ENCODE peak calls at places on chromosome 4, in nine cellular contexts. One of them, this sample, is unnamed.

GRCh38 chr4:115834441-115834840 is 721.0 kb upstream of the NDST4 start:
- DNase-seq in WTC11: no peak
- DNase-seq in thoracic aorta: no peak
- DNase-seq in endothelial cell: no peak
- DNase-seq in suprapubic skin: no peak
- DNase-seq in lower lobe of right lung: no peak
- DNase-seq in esophagus squamous epithelium: no peak
- DNase-seq in gastrocnemius medialis: no peak
- DNase-seq in RWPE1: no peak
- DNase-seq in this sample: no peak

GRCh38 chr4:123599061-123599919 is 202.7 kb downstream of the SPRY1 start:
- DNase-seq in RWPE1: no peak
- DNase-seq in endothelial cell: no peak
- DNase-seq in thoracic aorta: no peak
- DNase-seq in suprapubic skin: no peak
- DNase-seq in WTC11: no peak
- DNase-seq in gastrocnemius medialis: no peak
- DNase-seq in esophagus squamous epithelium: no peak
- DNase-seq in lower lobe of right lung: no peak
- DNase-seq in this sample: no peak

GRCh38 chr4:148530114-148530513 is 87.9 kb upstream of the NR3C2 start:
- DNase-seq in esophagus squamous epithelium: no peak
- DNase-seq in thoracic aorta: no peak
- DNase-seq in RWPE1: no peak
- DNase-seq in suprapubic skin: no peak
- DNase-seq in gastrocnemius medialis: no peak
- DNase-seq in lower lobe of right lung: no peak
- DNase-seq in WTC11: no peak
- DNase-seq in endothelial cell: no peak
- DNase-seq in this sample: no peak

GRCh38 chr4:20506827-20507226 is 193.4 kb upstream of the PACRGL start:
- DNase-seq in suprapubic skin: no peak
- DNase-seq in gastrocnemius medialis: no peak
- DNase-seq in lower lobe of right lung: no peak
- DNase-seq in RWPE1: peak; percentile 17
- DNase-seq in thoracic aorta: no peak
- DNase-seq in endothelial cell: no peak
- DNase-seq in WTC11: no peak
- DNase-seq in esophagus squamous epithelium: no peak
- DNase-seq in this sample: no peak

GRCh38 chr4:172553216-172553615 is 615.4 kb upstream of the GALNT7 start:
- DNase-seq in gastrocnemius medialis: no peak
- DNase-seq in thoracic aorta: no peak
- DNase-seq in endothelial cell: no peak
- DNase-seq in lower lobe of right lung: no peak
- DNase-seq in esophagus squamous epithelium: no peak
- DNase-seq in WTC11: no peak
- DNase-seq in suprapubic skin: no peak
- DNase-seq in RWPE1: no peak
- DNase-seq in this sample: no peak

GRCh38 chr4:140296335-140296753 is 77.1 kb upstream of the SCOC start:
- DNase-seq in gastrocnemius medialis: peak; percentile 40
- DNase-seq in endothelial cell: no peak
- DNase-seq in lower lobe of right lung: no peak
- DNase-seq in suprapubic skin: peak; percentile 91
- DNase-seq in thoracic aorta: peak; percentile 30
- DNase-seq in WTC11: no peak
- DNase-seq in esophagus squamous epithelium: peak; percentile 2
- DNase-seq in RWPE1: peak; percentile 42
- DNase-seq in this sample: no peak

GRCh38 chr4:187283306-187283705 is 559.6 kb upstream of the FAT1 start:
- DNase-seq in esophagus squamous epithelium: no peak
- DNase-seq in endothelial cell: no peak
- DNase-seq in RWPE1: no peak
- DNase-seq in WTC11: no peak
- DNase-seq in thoracic aorta: no peak
- DNase-seq in gastrocnemius medialis: no peak
- DNase-seq in lower lobe of right lung: no peak
- DNase-seq in suprapubic skin: no peak
- DNase-seq in this sample: no peak

GRCh38 chr4:119315036-119315435 is 6.9 kb downstream of the FABP2 start:
- DNase-seq in gastrocnemius medialis: no peak
- DNase-seq in lower lobe of right lung: no peak
- DNase-seq in WTC11: no peak
- DNase-seq in esophagus squamous epithelium: no peak
- DNase-seq in RWPE1: no peak
- DNase-seq in endothelial cell: no peak
- DNase-seq in suprapubic skin: no peak
- DNase-seq in thoracic aorta: no peak
- DNase-seq in this sample: no peak

GRCh38 chr4:182925298-182925738 is 8.1 kb upstream of the DCTD start:
- DNase-seq in gastrocnemius medialis: no peak
- DNase-seq in WTC11: peak; percentile 81
- DNase-seq in endothelial cell: peak; percentile 57
- DNase-seq in suprapubic skin: no peak
- DNase-seq in lower lobe of right lung: peak; percentile 75
- DNase-seq in esophagus squamous epithelium: peak; percentile 4
- DNase-seq in RWPE1: peak; percentile 24
- DNase-seq in thoracic aorta: no peak
- DNase-seq in this sample: no peak

GRCh38 chr4:104025251-104025650 is 305.5 kb upstream of the TACR3 start:
- DNase-seq in lower lobe of right lung: no peak
- DNase-seq in esophagus squamous epithelium: no peak
- DNase-seq in thoracic aorta: no peak
- DNase-seq in gastrocnemius medialis: no peak
- DNase-seq in RWPE1: no peak
- DNase-seq in suprapubic skin: no peak
- DNase-seq in endothelial cell: no peak
- DNase-seq in WTC11: no peak
- DNase-seq in this sample: no peak

GRCh38 chr4:155745984-155746383 is 12.8 kb upstream of the GUCY1B1 start:
- DNase-seq in endothelial cell: no peak
- DNase-seq in RWPE1: no peak
- DNase-seq in lower lobe of right lung: no peak
- DNase-seq in thoracic aorta: no peak
- DNase-seq in suprapubic skin: no peak
- DNase-seq in gastrocnemius medialis: no peak
- DNase-seq in esophagus squamous epithelium: no peak
- DNase-seq in WTC11: no peak
- DNase-seq in this sample: no peak

GRCh38 chr4:156547439-156547838 is 424.2 kb downstream of the PDGFC start:
- DNase-seq in thoracic aorta: no peak
- DNase-seq in lower lobe of right lung: no peak
- DNase-seq in suprapubic skin: no peak
- DNase-seq in gastrocnemius medialis: no peak
- DNase-seq in WTC11: no peak
- DNase-seq in esophagus squamous epithelium: no peak
- DNase-seq in RWPE1: peak; percentile 11
- DNase-seq in endothelial cell: no peak
- DNase-seq in this sample: no peak

GRCh38 chr4:36322921-36323354 is 41.5 kb downstream of the DTHD1 start:
- DNase-seq in endothelial cell: no peak
- DNase-seq in RWPE1: no peak
- DNase-seq in thoracic aorta: no peak
- DNase-seq in WTC11: no peak
- DNase-seq in esophagus squamous epithelium: no peak
- DNase-seq in suprapubic skin: no peak
- DNase-seq in gastrocnemius medialis: no peak
- DNase-seq in lower lobe of right lung: no peak
- DNase-seq in this sample: no peak

GRCh38 chr4:98027827-98028226 is 115.4 kb downstream of the STPG2 start:
- DNase-seq in thoracic aorta: no peak
- DNase-seq in lower lobe of right lung: no peak
- DNase-seq in WTC11: no peak
- DNase-seq in RWPE1: peak; percentile 35
- DNase-seq in endothelial cell: no peak
- DNase-seq in gastrocnemius medialis: no peak
- DNase-seq in suprapubic skin: no peak
- DNase-seq in esophagus squamous epithelium: no peak
- DNase-seq in this sample: no peak

GRCh38 chr4:95129708-95130343 is 372.1 kb downstream of the BMPR1B start:
- DNase-seq in esophagus squamous epithelium: no peak
- DNase-seq in lower lobe of right lung: no peak
- DNase-seq in thoracic aorta: peak; percentile 47
- DNase-seq in WTC11: no peak
- DNase-seq in RWPE1: peak; percentile 86
- DNase-seq in suprapubic skin: no peak
- DNase-seq in endothelial cell: no peak
- DNase-seq in gastrocnemius medialis: peak; percentile 24
- DNase-seq in this sample: no peak

GRCh38 chr4:78347527-78347926 is 204.0 kb upstream of the ANXA3 start:
- DNase-seq in WTC11: no peak
- DNase-seq in endothelial cell: no peak
- DNase-seq in esophagus squamous epithelium: no peak
- DNase-seq in RWPE1: no peak
- DNase-seq in lower lobe of right lung: no peak
- DNase-seq in suprapubic skin: no peak
- DNase-seq in gastrocnemius medialis: no peak
- DNase-seq in thoracic aorta: no peak
- DNase-seq in this sample: no peak

GRCh38 chr4:176538217-176538925 is 218.6 kb downstream of the SPCS3 start:
- DNase-seq in endothelial cell: no peak
- DNase-seq in esophagus squamous epithelium: no peak
- DNase-seq in thoracic aorta: no peak
- DNase-seq in suprapubic skin: no peak
- DNase-seq in lower lobe of right lung: no peak
- DNase-seq in WTC11: no peak
- DNase-seq in gastrocnemius medialis: no peak
- DNase-seq in RWPE1: peak; percentile 69
- DNase-seq in this sample: no peak
- TF ChIP-seq CTCF in endothelial cell: no peak
- TF ChIP-seq CTCF in esophagus squamous epithelium: no peak
- TF ChIP-seq CTCF in thoracic aorta: no peak
- TF ChIP-seq CTCF in suprapubic skin: no peak
- TF ChIP-seq CTCF in lower lobe of right lung: no peak
- TF ChIP-seq CTCF in WTC11: no peak
- TF ChIP-seq CTCF in gastrocnemius medialis: no peak
- TF ChIP-seq CTCF in RWPE1: no peak
- TF ChIP-seq CTCF in this sample: no peak

DNA sequence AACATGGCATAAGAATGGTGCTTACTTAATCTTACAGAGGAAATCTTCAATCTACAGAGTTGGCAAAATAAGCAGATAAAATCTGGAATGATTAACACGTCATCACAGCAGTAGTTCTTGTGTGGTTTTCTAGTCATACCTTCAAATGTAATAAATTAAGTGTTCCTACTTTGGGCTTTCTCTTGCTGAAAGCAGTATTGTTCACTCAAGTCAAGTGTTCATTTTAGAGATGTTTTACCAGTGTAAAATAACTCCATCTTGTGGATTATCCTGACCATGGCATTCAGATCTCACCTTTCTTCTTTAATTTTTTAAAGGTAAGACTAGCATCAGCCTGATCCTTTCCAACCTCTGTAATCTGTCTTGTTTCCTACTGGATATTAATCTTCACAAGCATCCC is 72.9 kb downstream of the ADAMTS3 start:
- DNase-seq in endothelial cell: no peak
- DNase-seq in suprapubic skin: no peak
- DNase-seq in gastrocnemius medialis: no peak
- DNase-seq in RWPE1: no peak
- DNase-seq in lower lobe of right lung: no peak
- DNase-seq in thoracic aorta: no peak
- DNase-seq in WTC11: no peak
- DNase-seq in esophagus squamous epithelium: no peak
- DNase-seq in this sample: no peak
- TF ChIP-seq CTCF in endothelial cell: no peak
- TF ChIP-seq CTCF in suprapubic skin: no peak
- TF ChIP-seq CTCF in gastrocnemius medialis: no peak
- TF ChIP-seq CTCF in RWPE1: peak; percentile 11
- TF ChIP-seq CTCF in lower lobe of right lung: no peak
- TF ChIP-seq CTCF in thoracic aorta: no peak
- TF ChIP-seq CTCF in WTC11: no peak
- TF ChIP-seq CTCF in esophagus squamous epithelium: no peak
- TF ChIP-seq CTCF in this sample: peak; percentile 14

DNA sequence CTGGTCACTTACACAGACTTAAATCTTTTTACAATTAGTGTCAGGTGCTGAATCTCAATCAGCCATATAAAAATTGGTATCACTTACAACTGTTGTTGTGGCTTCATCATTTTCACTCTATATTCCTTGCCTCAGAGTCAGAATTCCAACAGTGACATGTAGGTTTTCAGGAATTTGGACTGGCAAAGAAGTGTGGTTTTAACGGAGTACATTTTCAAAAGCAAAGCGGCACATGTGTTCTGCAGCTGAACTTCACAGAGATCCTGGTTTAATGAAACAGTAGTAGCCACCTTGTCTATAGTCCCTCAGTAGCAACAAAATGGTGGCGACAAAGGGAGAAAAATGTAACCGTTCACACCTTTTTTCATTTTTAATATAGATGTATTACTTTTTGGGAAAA is 486.6 kb downstream of the FAT4 start:
- DNase-seq in endothelial cell: no peak
- DNase-seq in lower lobe of right lung: no peak
- DNase-seq in suprapubic skin: no peak
- DNase-seq in esophagus squamous epithelium: no peak
- DNase-seq in RWPE1: no peak
- DNase-seq in WTC11: no peak
- DNase-seq in gastrocnemius medialis: no peak
- DNase-seq in thoracic aorta: no peak
- DNase-seq in this sample: no peak
- TF ChIP-seq CTCF in endothelial cell: no peak
- TF ChIP-seq CTCF in lower lobe of right lung: no peak
- TF ChIP-seq CTCF in suprapubic skin: no peak
- TF ChIP-seq CTCF in esophagus squamous epithelium: no peak
- TF ChIP-seq CTCF in RWPE1: no peak
- TF ChIP-seq CTCF in WTC11: no peak
- TF ChIP-seq CTCF in gastrocnemius medialis: no peak
- TF ChIP-seq CTCF in thoracic aorta: no peak
- TF ChIP-seq CTCF in this sample: no peak

GRCh38 chr4:2289311-2289954 is 27.5 kb upstream of the MXD4 start:
- DNase-seq in lower lobe of right lung: no peak
- DNase-seq in gastrocnemius medialis: no peak
- DNase-seq in WTC11: no peak
- DNase-seq in esophagus squamous epithelium: no peak
- DNase-seq in endothelial cell: no peak
- DNase-seq in thoracic aorta: no peak
- DNase-seq in suprapubic skin: peak; percentile 69
- DNase-seq in RWPE1: no peak
- DNase-seq in this sample: peak; percentile 55
- TF ChIP-seq CTCF in lower lobe of right lung: no peak
- TF ChIP-seq CTCF in gastrocnemius medialis: no peak
- TF ChIP-seq CTCF in WTC11: no peak
- TF ChIP-seq CTCF in esophagus squamous epithelium: no peak
- TF ChIP-seq CTCF in endothelial cell: no peak
- TF ChIP-seq CTCF in thoracic aorta: no peak
- TF ChIP-seq CTCF in suprapubic skin: no peak
- TF ChIP-seq CTCF in RWPE1: no peak
- TF ChIP-seq CTCF in this sample: no peak

GRCh38 chr4:23932935-23933334 is 43.1 kb upstream of the PPARGC1A start:
- DNase-seq in WTC11: peak; percentile 32
- DNase-seq in endothelial cell: no peak
- DNase-seq in gastrocnemius medialis: no peak
- DNase-seq in RWPE1: no peak
- DNase-seq in esophagus squamous epithelium: no peak
- DNase-seq in thoracic aorta: no peak
- DNase-seq in suprapubic skin: no peak
- DNase-seq in lower lobe of right lung: no peak
- DNase-seq in this sample: no peak
- TF ChIP-seq CTCF in WTC11: no peak
- TF ChIP-seq CTCF in endothelial cell: no peak
- TF ChIP-seq CTCF in gastrocnemius medialis: peak; percentile 17
- TF ChIP-seq CTCF in RWPE1: no peak
- TF ChIP-seq CTCF in esophagus squamous epithelium: peak; percentile 44
- TF ChIP-seq CTCF in thoracic aorta: no peak
- TF ChIP-seq CTCF in suprapubic skin: peak; percentile 27
- TF ChIP-seq CTCF in lower lobe of right lung: peak; percentile 35
- TF ChIP-seq CTCF in this sample: no peak

GRCh38 chr4:125283702-125284279 is 31.0 kb upstream of the FAT4 start:
- DNase-seq in endothelial cell: no peak
- DNase-seq in suprapubic skin: no peak
- DNase-seq in esophagus squamous epithelium: no peak
- DNase-seq in RWPE1: peak; percentile 11
- DNase-seq in WTC11: no peak
- DNase-seq in thoracic aorta: no peak
- DNase-seq in gastrocnemius medialis: no peak
- DNase-seq in lower lobe of right lung: no peak
- DNase-seq in this sample: no peak
- TF ChIP-seq CTCF in endothelial cell: peak; percentile 89
- TF ChIP-seq CTCF in suprapubic skin: peak; percentile 35
- TF ChIP-seq CTCF in esophagus squamous epithelium: peak; percentile 67
- TF ChIP-seq CTCF in RWPE1: peak; percentile 41
- TF ChIP-seq CTCF in WTC11: peak; percentile 37
- TF ChIP-seq CTCF in thoracic aorta: peak; percentile 53
- TF ChIP-seq CTCF in gastrocnemius medialis: peak; percentile 21
- TF ChIP-seq CTCF in lower lobe of right lung: peak; percentile 63
- TF ChIP-seq CTCF in this sample: peak; percentile 90

This sample was measured in type B pancreatic cell.